ENCODE peak calls at places on chromosomes 1 and 21, in eight cellular contexts. U is endodermal cell, S is uterus, I is right atrium auricular region, Z is GM13976, M is neural progenitor cell, R is prostate gland, W is AG09319. C is an unnamed sample.

GRCh38 chr1:220001095-220001501 is 45.2 kb downstream of the EPRS1 start:
- DNase-seq in U (no peak), S (no peak), I (no peak), Z (no peak), M (no peak), R (no peak), W (no peak), C (peak; percentile 62)

GRCh38 chr1:117607471-117607870 is 1.6 kb downstream of the TENT5C start:
- DNase-seq in U (peak; percentile 68), S (peak; percentile 17), I (no peak), Z (no peak), M (peak; percentile 77), R (peak; percentile 56), W (no peak), C (no peak)

GRCh38 chr1:85957760-85958159 is 198.8 kb downstream of the COL24A1 start:
- DNase-seq in U (no peak), S (no peak), I (no peak), Z (no peak), M (no peak), R (no peak), W (no peak), C (no peak)

GRCh38 chr21:41953831-41954653 is at the start of gene C2CD2:
- DNase-seq in U (peak; percentile 89), S (peak; percentile 75), I (peak; percentile 64), Z (peak; percentile 96), M (peak; percentile 83), R (no peak), W (no peak), C (peak; percentile 66)

GRCh38 chr1:99268021-99268420 is 3.7 kb downstream of the PLPPR4 start:
- DNase-seq in U (no peak), S (no peak), I (no peak), Z (no peak), M (no peak), R (no peak), W (no peak), C (no peak)

GRCh38 chr1:206979379-206980043 is 9.3 kb upstream of the FCAMR start:
- DNase-seq in U (no peak), S (no peak), I (no peak), Z (no peak), M (peak; percentile 56), R (no peak), W (no peak), C (peak; percentile 62)

GRCh38 chr1:169466259-169467230 is 19.2 kb downstream of the SLC19A2 start:
- DNase-seq in U (peak; percentile 63), S (no peak), I (no peak), Z (no peak), M (no peak), R (no peak), W (no peak), C (peak; percentile 70)

GRCh38 chr1:184078564-184079107 is 27.1 kb downstream of the TSEN15 start:
- DNase-seq in U (no peak), S (no peak), I (no peak), Z (no peak), M (no peak), R (peak; percentile 10), W (no peak), C (peak; percentile 26)

GRCh38 chr1:103371234-103371633 is 154.3 kb upstream of the RNPC3 start:
- DNase-seq in U (no peak), S (no peak), I (no peak), Z (no peak), M (no peak), R (no peak), W (no peak), C (peak; percentile 95)

GRCh38 chr1:179425186-179425585 is 59.4 kb downstream of the AXDND1 start:
- DNase-seq in U (peak; percentile 68), S (no peak), I (no peak), Z (no peak), M (no peak), R (no peak), W (no peak), C (no peak)

GRCh38 chr1:10779201-10779600 is 17.2 kb downstream of the CASZ1 start:
- DNase-seq in U (no peak), S (no peak), I (no peak), Z (no peak), M (no peak), R (peak; percentile 79), W (no peak), C (no peak)

GRCh38 chr1:244896550-244896949 is 32.2 kb upstream of the HNRNPU start:
- DNase-seq in U (no peak), S (no peak), I (no peak), Z (no peak), M (no peak), R (no peak), W (no peak), C (peak; percentile 66)

GRCh38 chr1:58827298-58827697 is 43.5 kb upstream of the JUN start:
- DNase-seq in U (no peak), S (no peak), I (no peak), Z (no peak), M (no peak), R (no peak), W (no peak), C (no peak)

GRCh38 chr1:109610609-109611307 is 8.7 kb downstream of the GNAT2 start:
- DNase-seq in U (peak; percentile 66), S (no peak), I (no peak), Z (no peak), M (no peak), R (no peak), W (no peak), C (peak; percentile 63)
- TF ChIP-seq CTCF in U (no peak), S (no peak), I (no peak), Z (no peak), M (no peak), R (no peak), W (no peak), C (no peak)

GRCh38 chr1:223713546-223714420 is 1.4 kb downstream of the CAPN2 start:
- DNase-seq in U (no peak), S (no peak), I (no peak), Z (no peak), M (no peak), R (no peak), W (no peak), C (no peak)

GRCh38 chr1:223714421-223714724 is 2.0 kb downstream of the CAPN2 start:
- DNase-seq in U (no peak), S (no peak), I (no peak), Z (no peak), M (no peak), R (no peak), W (no peak), C (no peak)

GRCh38 chr1:223716302-223716862 is 4.0 kb downstream of the CAPN2 start:
- DNase-seq in U (no peak), S (no peak), I (no peak), Z (no peak), M (no peak), R (no peak), W (no peak), C (no peak)

GRCh38 chr1:223715710-223716103 is 3.4 kb downstream of the CAPN2 start:
- DNase-seq in U (no peak), S (no peak), I (no peak), Z (no peak), M (no peak), R (no peak), W (no peak), C (no peak)

DNA sequence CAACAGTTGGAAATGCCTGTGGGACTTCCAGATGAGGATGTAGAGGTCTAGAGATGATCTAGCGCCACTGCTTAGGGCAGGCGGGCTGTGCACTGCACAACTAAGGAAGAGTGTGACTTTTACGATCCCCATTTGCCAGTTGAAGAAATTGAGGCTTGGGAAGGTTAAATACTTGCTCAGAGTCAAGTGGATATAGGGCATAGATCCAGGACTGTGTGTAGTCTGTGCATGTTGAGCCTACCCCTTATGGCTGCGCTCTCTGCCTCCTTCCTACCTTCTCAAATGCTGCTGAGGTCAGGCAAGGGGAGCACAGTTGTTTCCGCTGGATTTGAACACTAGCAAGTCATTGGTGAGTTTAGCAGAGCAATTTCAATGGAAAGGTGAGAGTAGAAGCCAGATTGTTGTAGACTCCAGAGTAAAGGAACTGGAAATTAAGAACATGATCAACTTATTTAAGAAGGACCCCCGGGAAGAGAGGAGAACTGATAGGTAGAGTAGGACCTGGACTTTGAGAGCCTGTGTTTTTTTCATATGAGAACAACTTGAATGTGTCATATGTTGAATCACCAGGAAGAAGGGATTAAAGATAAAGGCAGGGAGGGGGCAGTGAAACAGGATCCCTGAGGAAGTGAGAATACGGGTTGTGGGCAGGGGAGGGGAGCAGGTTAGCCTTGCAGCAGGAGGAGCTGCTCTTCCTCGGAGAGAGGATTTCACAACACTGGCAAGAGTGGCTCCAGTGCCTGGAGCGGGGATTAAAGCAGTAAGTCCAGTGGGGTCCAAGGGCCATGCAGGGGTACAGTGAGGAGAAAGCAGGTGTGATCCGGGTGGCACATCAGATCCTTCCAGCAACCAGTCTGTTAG is 2.7 kb downstream of the CAPN2 start:
- DNase-seq in U (peak; percentile 80), S (no peak), I (no peak), Z (no peak), M (peak; percentile 41), R (peak; percentile 50), W (peak; percentile 74), C (peak; percentile 78)
- TF ChIP-seq CTCF in U (no peak), S (no peak), I (no peak), Z (no peak), M (no peak), R (no peak), W (peak; percentile 20), C (no peak)

GRCh38 chr21:29715089-29715488 is 224.7 kb downstream of the GRIK1 start:
- DNase-seq in U (no peak), S (no peak), I (no peak), Z (no peak), M (no peak), R (no peak), W (no peak), C (no peak)

GRCh38 chr21:29717659-29718058 is 222.1 kb downstream of the GRIK1 start:
- DNase-seq in U (no peak), S (no peak), I (no peak), Z (no peak), M (no peak), R (no peak), W (no peak), C (no peak)

GRCh38 chr21:29718081-29718815 is 221.5 kb downstream of the GRIK1 start:
- DNase-seq in U (no peak), S (no peak), I (no peak), Z (no peak), M (no peak), R (no peak), W (no peak), C (peak; percentile 26)

GRCh38 chr21:29719561-29719960 is 220.2 kb downstream of the GRIK1 start:
- DNase-seq in U (no peak), S (no peak), I (no peak), Z (no peak), M (no peak), R (no peak), W (no peak), C (no peak)

GRCh38 chr21:29716753-29717152 is 223.0 kb downstream of the GRIK1 start:
- DNase-seq in U (no peak), S (no peak), I (no peak), Z (no peak), M (no peak), R (no peak), W (no peak), C (no peak)
- TF ChIP-seq CTCF in U (no peak), S (no peak), I (no peak), Z (no peak), M (no peak), R (no peak), W (no peak), C (no peak)

DNA sequence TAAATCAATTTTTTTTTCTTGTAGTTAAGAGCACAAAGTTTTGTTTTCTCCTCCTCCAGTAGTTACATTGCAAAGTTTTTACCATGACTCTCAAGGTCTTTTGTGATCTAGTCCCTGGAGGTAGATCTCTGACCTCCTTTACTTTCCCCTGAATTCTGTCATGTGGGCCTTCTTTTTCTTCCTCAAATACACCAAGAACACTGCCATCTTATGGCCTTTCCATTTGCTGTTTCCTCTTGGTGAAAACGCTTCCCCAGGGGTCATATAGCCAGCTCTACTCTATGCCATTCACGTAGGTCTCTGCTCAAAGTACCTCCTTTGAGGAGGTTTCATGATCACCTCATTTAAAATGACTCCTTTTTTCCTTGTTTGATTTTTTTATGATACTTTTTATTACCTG is 2.7 kb downstream of the DDX20 start:
- DNase-seq in U (no peak), S (no peak), I (no peak), Z (no peak), M (peak; percentile 47), R (no peak), W (no peak), C (peak; percentile 44)
- TF ChIP-seq CTCF in U (peak; percentile 59), S (no peak), I (no peak), Z (no peak), M (peak; percentile 42), R (no peak), W (no peak), C (peak; percentile 49)